ENCODE peak calls at places on chromosome 17, in nine cellular contexts. J is stimulated activated effector memory CD8-positive, alpha-beta T cell treated with anti-CD3 and anti-CD28 coated beads, Interleukin-12 subunit alpha, Interleukin-12 subunit beta, amount 100 ng/mL, for 72 hours; E is SJCRH30; C is H7; X is GM12865; K is GM20000; D is glomerular endothelial cell; Z is MV-4-11; W is activated naive CD8-positive, alpha-beta T cell treated with anti-CD3 and anti-CD28 coated beads for 36 hours. P is an unnamed sample.

GRCh38 chr17:7882068-7882467 is 6.5 kb upstream of the CHD3 start:
- DNase-seq in J (no peak), D (no peak), K (no peak), X (no peak), W (no peak), C (no peak), E (no peak), Z (no peak), P (no peak)

GRCh38 chr17:77391668-77392375 is 251.1 kb downstream of the SEC14L1 start:
- DNase-seq in Z (no peak), X (no peak), W (no peak), C (peak), E (peak), J (no peak), K (no peak), D (no peak), P (no peak)

GRCh38 chr17:45123930-45124796 is 8.2 kb downstream of the PLCD3 start:
- DNase-seq in W (no peak), X (peak), C (peak), Z (peak), K (no peak), D (no peak), E (peak), J (no peak), P (peak)

GRCh38 chr17:66032082-66032712 is 159.7 kb downstream of the CEP112 start:
- DNase-seq in C (no peak), K (peak), J (no peak), W (no peak), X (peak), Z (no peak), D (no peak), E (peak), P (no peak)

GRCh38 chr17:79977711-79978544 is 57.7 kb downstream of the TBC1D16 start:
- DNase-seq in E (no peak), Z (no peak), J (no peak), D (no peak), X (no peak), K (no peak), C (no peak), W (no peak), P (no peak)

GRCh38 chr17:64634217-64634616 is 27.9 kb downstream of the SMURF2 start:
- DNase-seq in C (no peak), J (no peak), Z (no peak), X (peak), W (no peak), D (no peak), E (no peak), K (no peak), P (no peak)

GRCh38 chr17:28908640-28909098 is 5.8 kb upstream of the DHRS13 start:
- DNase-seq in Z (no peak), X (no peak), D (no peak), W (no peak), E (peak), C (no peak), K (no peak), J (no peak), P (no peak)

GRCh38 chr17:42274812-42275526 is 1.2 kb downstream of the STAT5B start:
- DNase-seq in D (no peak), Z (no peak), W (no peak), X (no peak), K (peak), E (peak), J (no peak), C (no peak), P (no peak)

GRCh38 chr17:57911834-57912673 is 43.2 kb downstream of the CUEDC1 start:
- DNase-seq in C (no peak), D (no peak), W (no peak), Z (no peak), X (no peak), J (no peak), E (peak), K (no peak), P (peak)

GRCh38 chr17:43732961-43733360 is 25.6 kb downstream of the SOST start:
- DNase-seq in J (no peak), W (no peak), C (no peak), K (no peak), Z (no peak), E (no peak), X (no peak), D (no peak), P (no peak)

GRCh38 chr17:77846531-77847085 is 111.9 kb upstream of the TNRC6C start:
- DNase-seq in C (no peak), J (no peak), K (no peak), Z (no peak), E (no peak), X (no peak), D (no peak), W (no peak), P (no peak)

GRCh38 chr17:79183221-79184158 is 108.9 kb downstream of the ENGASE start:
- DNase-seq in D (no peak), Z (no peak), X (no peak), C (peak), E (no peak), K (peak), J (no peak), W (peak), P (no peak)

GRCh38 chr17:50830298-50830697 is 5.1 kb upstream of the WFIKKN2 start:
- DNase-seq in C (peak), W (no peak), J (no peak), E (no peak), D (no peak), X (no peak), Z (no peak), K (no peak), P (no peak)

GRCh38 chr17:71184716-71185115 is 936.1 kb upstream of the SOX9 start:
- DNase-seq in J (no peak), E (no peak), D (no peak), Z (no peak), X (no peak), W (no peak), K (no peak), C (no peak), P (no peak)

GRCh38 chr17:5509482-5509881 is 23.1 kb downstream of the MIS12 start:
- DNase-seq in J (no peak), X (no peak), W (no peak), E (no peak), K (no peak), C (no peak), Z (no peak), D (no peak), P (no peak)

GRCh38 chr17:45852535-45853297 is 8.0 kb downstream of the SPPL2C start:
- DNase-seq in W (peak), C (peak), D (peak), J (peak), K (peak), X (peak), Z (peak), E (peak), P (peak)

GRCh38 chr17:33369876-33370275 is 76.8 kb upstream of the ASIC2 start:
- DNase-seq in D (no peak), X (no peak), Z (no peak), C (no peak), E (no peak), J (no peak), K (no peak), W (no peak), P (no peak)

GRCh38 chr17:17191346-17191792 is 14.8 kb downstream of the PLD6 start:
- DNase-seq in K (no peak), D (peak), E (peak), J (no peak), C (no peak), Z (no peak), W (no peak), X (no peak), P (no peak)

GRCh38 chr17:5225668-5226457 is 8.8 kb downstream of the SCIMP start:
- DNase-seq in D (no peak), E (no peak), J (no peak), K (peak), W (no peak), X (peak), C (no peak), Z (peak), P (no peak)

GRCh38 chr17:17947966-17948365 is 24.2 kb downstream of the TOM1L2 start:
- DNase-seq in J (no peak), K (no peak), Z (no peak), C (no peak), D (no peak), W (no peak), X (no peak), E (no peak), P (no peak)

GRCh38 chr17:27471321-27472269 is 15.3 kb downstream of the KSR1 start:
- DNase-seq in X (peak), W (peak), D (no peak), C (no peak), J (peak), K (peak), E (no peak), Z (no peak), P (no peak)

GRCh38 chr17:73952498-73953205 is 250.8 kb upstream of the RPL38 start:
- DNase-seq in K (peak), J (no peak), W (peak), E (no peak), X (peak), D (no peak), Z (peak), C (peak), P (peak)

GRCh38 chr17:37493249-37494027 is 3.7 kb downstream of the DUSP14 start:
- DNase-seq in C (no peak), D (no peak), X (no peak), J (no peak), Z (no peak), E (no peak), W (no peak), K (no peak), P (no peak)

GRCh38 chr17:80891096-80892018 is 100.3 kb upstream of the CHMP6 start:
- DNase-seq in W (peak), X (peak), D (no peak), C (no peak), K (peak), Z (peak), E (peak), J (peak), P (peak)

GRCh38 chr17:41962111-41962510 is 4.5 kb upstream of the CNP start:
- DNase-seq in C (peak), D (no peak), J (no peak), E (peak), Z (no peak), W (no peak), K (no peak), X (no peak), P (no peak)

GRCh38 chr17:81113158-81113724 is 52.1 kb upstream of the PVALEF start:
- DNase-seq in X (no peak), K (no peak), Z (no peak), E (no peak), W (no peak), D (no peak), C (no peak), J (no peak), P (no peak)

GRCh38 chr17:47678196-47678595 is 15.8 kb upstream of the TBKBP1 start:
- DNase-seq in J (no peak), D (no peak), E (no peak), K (no peak), W (no peak), C (no peak), X (no peak), Z (no peak), P (no peak)

GRCh38 chr17:42849031-42849430 is 2.0 kb upstream of the AOC3 start:
- DNase-seq in D (no peak), W (no peak), J (no peak), Z (no peak), K (no peak), E (no peak), X (no peak), C (no peak), P (no peak)

GRCh38 chr17:75130632-75131277 is 787 bp downstream of the NT5C start:
- DNase-seq in W (peak), D (no peak), C (peak), X (peak), E (peak), J (no peak), K (peak), Z (no peak), P (peak)

GRCh38 chr17:4533522-4534502 is 21.4 kb downstream of the MYBBP1A start:
- DNase-seq in J (no peak), C (peak), Z (peak), X (no peak), K (no peak), W (no peak), E (peak), D (no peak), P (peak)

P was measured in BE2C.